ENCODE peak calls at places on chromosomes 2 and 18, in five cellular contexts. F is HTR-8/SVneo, C is SHP77, I is hippocampal formation, W is kidney. L is an unnamed sample.

GRCh38 chr2:95271381-95271971 is 2.8 kb upstream of the PROM2 start:
- DNase-seq in F (no peak), C (no peak), I (no peak), W (peak), L (peak)

GRCh38 chr2:236971131-236971850 is 114.4 kb upstream of the COPS8 start:
- DNase-seq in F (no peak), C (no peak), I (no peak), W (no peak), L (no peak)

GRCh38 chr2:66498597-66498910 is 63.6 kb downstream of the MEIS1 start:
- DNase-seq in F (no peak), C (no peak), I (no peak), W (no peak), L (no peak)

GRCh38 chr2:143891879-143892308 is 628.0 kb downstream of the ZEB2 start:
- DNase-seq in F (no peak), C (no peak), I (no peak), W (no peak), L (no peak)

GRCh38 chr2:173869244-173869643 is 95.9 kb downstream of the SP3 start:
- DNase-seq in F (no peak), C (no peak), I (no peak), W (no peak), L (no peak)

GRCh38 chr2:101151141-101151858 is at the start of gene TBC1D8:
- DNase-seq in F (peak), C (peak), I (peak), W (peak), L (no peak)

GRCh38 chr2:26541401-26542193 is 63.7 kb upstream of the OTOF start:
- DNase-seq in F (no peak), C (peak), I (no peak), W (no peak), L (no peak)

GRCh38 chr2:237696471-237696870 is 69.1 kb downstream of the LRRFIP1 start:
- DNase-seq in F (no peak), C (no peak), I (no peak), W (peak), L (no peak)

GRCh38 chr2:114517580-114517979 is 75.1 kb downstream of the DPP10 start:
- DNase-seq in F (no peak), C (no peak), I (no peak), W (no peak), L (no peak)

GRCh38 chr2:157792345-157793052 is 83.6 kb downstream of the ACVR1 start:
- DNase-seq in F (peak), C (no peak), I (no peak), W (no peak), L (no peak)

GRCh38 chr18:77059294-77059916 is 73.2 kb downstream of the MBP start:
- DNase-seq in F (peak), C (peak), I (no peak), W (no peak), L (no peak)

GRCh38 chr2:43887176-43887575 is 48.4 kb downstream of the ABCG8 start:
- DNase-seq in F (no peak), C (no peak), I (no peak), W (no peak), L (no peak)

GRCh38 chr2:208799397-208799796 is 392.8 kb downstream of the PTH2R start:
- DNase-seq in F (no peak), C (no peak), I (no peak), W (no peak), L (no peak)

GRCh38 chr2:176018708-176019107 is 16.6 kb upstream of the LNPK start:
- DNase-seq in F (no peak), C (no peak), I (no peak), W (no peak), L (no peak)

GRCh38 chr18:21489919-21490495 is 110.5 kb downstream of the ESCO1 start:
- DNase-seq in F (no peak), C (no peak), I (no peak), W (no peak), L (no peak)

GRCh38 chr2:53787911-53788289 is 1.1 kb downstream of the ERLEC1 start:
- DNase-seq in F (no peak), C (no peak), I (no peak), W (no peak), L (no peak)

GRCh38 chr2:232325324-232326273 is 53.0 kb upstream of the ALPP start:
- DNase-seq in F (no peak), C (peak), I (no peak), W (peak), L (no peak)

GRCh38 chr2:223824301-223824700 is 13.1 kb downstream of the AP1S3 start:
- DNase-seq in F (no peak), C (no peak), I (no peak), W (no peak), L (no peak)

GRCh38 chr2:98743835-98744234 is 12.9 kb upstream of the MGAT4A start:
- DNase-seq in F (no peak), C (no peak), I (no peak), W (no peak), L (no peak)

GRCh38 chr2:136185991-136186771 is 68.2 kb upstream of the CXCR4 start:
- DNase-seq in F (no peak), C (no peak), I (peak), W (no peak), L (no peak)

GRCh38 chr2:31075936-31076590 is 62.2 kb downstream of the GALNT14 start:
- DNase-seq in F (no peak), C (no peak), I (no peak), W (no peak), L (no peak)

GRCh38 chr2:127218843-127219715 is 1.0 kb downstream of the CYP27C1 start:
- DNase-seq in F (no peak), C (no peak), I (no peak), W (peak), L (no peak)

GRCh38 chr2:97849881-97850540 is 136.6 kb downstream of the ZAP70 start:
- DNase-seq in F (no peak), C (no peak), I (no peak), W (no peak), L (no peak)

GRCh38 chr2:129464631-129465030 is 514.8 kb upstream of the RAB6C start:
- DNase-seq in F (no peak), C (no peak), I (no peak), W (no peak), L (no peak)

L was measured in chondrocyte.